ENCODE peak calls at places on chromosomes 4 and X, in nine cellular contexts. M is tibial nerve; E is stomach; U is psoas muscle; D is cardiac muscle cell; A is aorta; L is osteoblast; Z is GM23338; K is CD8-positive, alpha-beta T cell. X is an unnamed sample.

GRCh38 chr4:80333121-80333520 is 2.4 kb upstream of the CFAP299 start:
- DNase-seq in M (no peak), E (no peak), U (no peak), D (peak; percentile 6), A (no peak), L (no peak), Z (no peak), K (no peak), X (no peak)

GRCh38 chr4:106614446-106614845 is 245.9 kb upstream of the GIMD1 start:
- DNase-seq in M (no peak), E (no peak), U (no peak), D (no peak), A (no peak), L (peak; percentile 63), Z (no peak), K (no peak), X (no peak)

GRCh38 chrX:69137371-69137881 is 27.8 kb downstream of the PJA1 start:
- DNase-seq in M (peak; percentile 26), E (no peak), U (no peak), D (peak; percentile 90), A (peak; percentile 68), L (peak; percentile 91), Z (peak; percentile 48), K (no peak), X (no peak)

GRCh38 chr4:134499074-134499473 is 297.5 kb upstream of the PABPC4L start:
- DNase-seq in M (no peak), E (no peak), U (no peak), D (no peak), A (no peak), L (no peak), Z (no peak), K (no peak), X (no peak)

GRCh38 chrX:50903387-50904027 is 7.0 kb upstream of the BMP15 start:
- DNase-seq in M (no peak), E (no peak), U (no peak), D (peak; percentile 48), A (no peak), L (no peak), Z (peak; percentile 72), K (no peak), X (no peak)

GRCh38 chr4:119025916-119026661 is 109.5 kb upstream of the MYOZ2 start:
- DNase-seq in M (peak; percentile 87), E (no peak), U (peak; percentile 34), D (peak; percentile 94), A (no peak), L (peak; percentile 86), Z (no peak), K (no peak), X (no peak)

GRCh38 chr4:8391972-8392371 is 48.6 kb downstream of the ACOX3 start:
- DNase-seq in M (peak; percentile 45), E (no peak), U (peak; percentile 71), D (peak; percentile 94), A (no peak), L (peak; percentile 92), Z (no peak), K (no peak), X (no peak)

GRCh38 chr4:105352826-105353225 is 121.0 kb downstream of the PPA2 start:
- DNase-seq in M (no peak), E (no peak), U (no peak), D (no peak), A (no peak), L (no peak), Z (no peak), K (no peak), X (no peak)

GRCh38 chrX:47179221-47179927 is 14.3 kb upstream of the UBA1 start:
- DNase-seq in M (no peak), E (no peak), U (peak; percentile 70), D (peak; percentile 25), A (peak; percentile 83), L (peak; percentile 87), Z (no peak), K (no peak), X (no peak)

GRCh38 chr4:120636120-120636630 is 286.4 kb downstream of the PRDM5 start:
- DNase-seq in M (no peak), E (no peak), U (no peak), D (no peak), A (no peak), L (no peak), Z (no peak), K (no peak), X (no peak)

GRCh38 chr4:139808381-139809206 is 143.0 kb downstream of the MGST2 start:
- DNase-seq in M (no peak), E (no peak), U (no peak), D (no peak), A (no peak), L (no peak), Z (no peak), K (no peak), X (no peak)

GRCh38 chrX:38305971-38306370 is 21.3 kb downstream of the RPGR start:
- DNase-seq in M (no peak), E (no peak), U (no peak), D (peak; percentile 77), A (no peak), L (no peak), Z (no peak), K (no peak), X (no peak)

GRCh38 chr4:67700119-67700873 is 659 bp downstream of the UBA6 start:
- DNase-seq in M (no peak), E (no peak), U (no peak), D (peak; percentile 17), A (no peak), L (peak; percentile 55), Z (no peak), K (no peak), X (no peak)

GRCh38 chr4:77193511-77194236 is 36.7 kb downstream of the CCNG2 start:
- DNase-seq in M (peak; percentile 41), E (peak; percentile 62), U (peak; percentile 26), D (no peak), A (peak; percentile 76), L (no peak), Z (peak; percentile 95), K (peak; percentile 77), X (no peak)

GRCh38 chr4:73614468-73614867 is 5.8 kb downstream of the RASSF6 start:
- DNase-seq in M (no peak), E (no peak), U (no peak), D (no peak), A (no peak), L (no peak), Z (no peak), K (no peak), X (no peak)

DNA sequence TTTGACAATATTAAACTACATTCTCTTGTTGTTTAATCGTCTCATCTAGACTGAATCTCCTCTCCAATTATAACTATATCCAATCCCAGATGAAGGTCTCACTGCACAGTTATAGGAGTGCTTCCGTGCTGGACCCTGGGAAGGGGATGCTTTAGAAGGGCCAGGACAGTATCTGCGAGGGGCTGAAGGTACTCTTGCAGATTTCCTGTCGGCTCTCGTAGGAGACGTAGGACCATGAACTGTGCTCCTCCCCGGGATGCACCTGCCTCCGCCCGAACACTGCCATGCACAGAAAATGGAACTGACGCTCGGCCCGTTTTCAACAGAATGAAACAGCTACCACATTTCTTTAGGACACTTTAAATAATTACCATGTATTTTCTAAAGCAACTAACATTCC is 39.4 kb downstream of the FAT1 start:
- DNase-seq in M (no peak), E (no peak), U (no peak), D (no peak), A (no peak), L (no peak), Z (no peak), K (no peak), X (no peak)
- H3K4me1 ChIP-seq in M (peaks cover 58% of the 10 kb centered on the region), E (peaks cover 6% of the 10 kb centered on the region), U (peaks cover 7% of the 10 kb centered on the region), D (peaks cover 23% of the 10 kb centered on the region), A (peaks cover 3% of the 10 kb centered on the region), L (peaks cover 26% of the 10 kb centered on the region), Z (peaks cover 48% of the 10 kb centered on the region), K (no peaks in the 10 kb centered on the region), X (peaks cover 36% of the 10 kb centered on the region)

DNA sequence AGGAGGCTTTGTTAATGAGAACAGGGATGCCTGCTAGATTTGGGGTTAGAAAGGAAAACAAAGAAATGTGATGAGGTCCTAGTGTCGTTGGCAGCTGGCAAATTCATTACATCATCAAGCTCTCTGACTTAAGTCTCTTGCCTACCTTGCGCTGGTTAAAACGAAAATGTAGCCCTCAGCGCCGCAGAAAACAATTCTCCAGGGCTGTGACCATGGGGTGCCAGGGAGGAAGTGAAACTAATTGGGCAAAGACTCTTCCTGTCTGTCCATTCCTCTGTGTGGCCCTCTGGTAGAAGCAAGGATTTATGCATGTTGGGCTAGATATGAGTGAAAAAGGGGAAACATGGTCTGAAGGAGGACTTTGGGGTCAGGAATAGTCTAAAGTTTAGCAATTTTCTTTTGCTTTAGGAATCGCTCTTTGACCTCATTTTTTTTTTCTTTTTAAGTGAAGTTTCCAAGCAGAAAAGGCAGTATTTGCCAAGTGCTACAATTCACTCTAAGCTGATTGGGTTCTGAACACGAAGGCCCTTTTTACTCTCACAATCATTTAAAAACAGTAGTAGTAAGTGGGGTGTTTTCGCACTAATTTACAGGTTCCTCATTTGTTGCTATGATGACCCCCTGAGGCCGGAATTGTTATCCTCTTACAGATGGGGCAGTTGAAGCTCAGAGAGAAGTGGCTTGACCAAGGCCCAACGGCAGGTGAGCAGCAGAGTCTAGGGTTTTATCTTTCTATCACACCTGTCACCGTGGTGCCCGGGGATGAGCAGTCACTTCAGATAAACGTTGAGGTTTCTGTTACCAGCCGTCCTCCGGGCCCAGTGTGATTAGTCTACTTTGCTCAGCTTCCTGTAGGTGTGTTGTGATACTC is 27.3 kb upstream of the CHRNA9 start:
- DNase-seq in M (peak; percentile 20), E (peak; percentile 43), U (no peak), D (no peak), A (no peak), L (no peak), Z (peak; percentile 37), K (peak; percentile 77), X (no peak)
- H3K4me3 ChIP-seq in M (no peak overlapping the region), E (no peak overlapping the region), U (no peak overlapping the region), D (no peak overlapping the region), A (no peak overlapping the region), L (no peak overlapping the region), Z (no peak overlapping the region), K (peak overlapping the region; percentile 13), X (no peak overlapping the region)

DNA sequence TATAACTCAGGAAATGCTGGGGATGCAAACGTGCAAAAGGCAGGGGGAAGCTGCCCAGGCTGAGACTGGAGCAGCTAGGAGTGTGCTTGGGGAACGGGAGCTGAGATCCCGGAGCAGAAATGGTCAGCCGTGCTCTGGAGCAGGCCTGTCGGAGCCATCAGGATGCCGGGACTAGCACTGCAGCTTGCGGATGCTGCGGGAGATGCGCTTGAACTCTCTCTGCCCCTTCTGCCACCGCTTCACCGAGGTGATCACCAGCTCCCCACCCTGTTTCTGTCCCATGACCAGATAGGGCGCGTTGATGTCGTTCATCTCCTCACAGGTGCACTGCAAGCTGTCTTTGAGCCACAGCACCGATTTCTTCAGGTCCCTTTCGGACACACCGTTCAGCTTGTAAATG is 7.6 kb downstream of the SFRP2 start:
- DNase-seq in M (no peak), E (no peak), U (no peak), D (no peak), A (no peak), L (no peak), Z (peak; percentile 17), K (no peak), X (no peak)
- H3K27ac ChIP-seq in M (no peak overlapping the region), E (no peak overlapping the region), U (no peak overlapping the region), D (no peak overlapping the region), A (no peak overlapping the region), L (no peak overlapping the region), Z (peak overlapping the region; percentile 55), K (no peak overlapping the region), X (no peak overlapping the region)

DNA sequence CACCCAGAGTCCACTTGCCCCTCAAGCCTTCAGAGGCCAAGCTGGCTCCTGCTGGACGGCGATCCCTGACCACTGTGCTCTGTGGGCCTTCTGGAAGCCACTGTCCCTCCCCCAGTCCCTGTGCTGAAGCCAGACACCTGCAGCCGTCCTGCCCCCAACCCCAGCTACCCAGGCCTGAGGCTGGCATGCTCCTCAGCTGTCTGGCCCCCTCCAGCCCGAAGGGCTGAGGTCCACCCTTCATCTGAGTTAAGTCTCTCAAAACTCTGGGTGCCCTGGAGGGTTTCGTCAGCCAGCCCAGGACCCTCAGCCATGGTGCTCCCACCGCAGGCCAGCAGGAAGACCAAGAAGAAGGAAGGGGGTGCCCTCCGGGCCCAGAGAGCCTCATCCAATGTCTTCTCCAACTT is 4.0 kb downstream of the MYL5 start:
- DNase-seq in M (no peak), E (no peak), U (no peak), D (no peak), A (no peak), L (no peak), Z (no peak), K (no peak), X (no peak)
- H3K4me1 ChIP-seq in M (peaks cover 43% of the 10 kb centered on the region), E (peaks cover 25% of the 10 kb centered on the region), U (peaks cover 46% of the 10 kb centered on the region), D (peaks cover 24% of the 10 kb centered on the region), A (no peaks in the 10 kb centered on the region), L (peaks cover 21% of the 10 kb centered on the region), Z (peaks cover 1% of the 10 kb centered on the region), K (peaks cover 21% of the 10 kb centered on the region), X (peaks cover 12% of the 10 kb centered on the region)